ENCODE peak calls at places on chromosomes 5 and 9, in six cellular contexts. P is K562, N is stomach, W is sigmoid colon, O is HCT116, I is suprapubic skin. B is an unnamed sample.
A peak's percentile ranks its signal among the peaks of the same experiment; 100 is the strongest.

GRCh38 chr5:148933903-148934432 is 107.6 kb downstream of the ADRB2 start:
- DNase-seq in N (no peak), W (no peak), O (no peak), I (no peak), P (no peak), B (no peak)

GRCh38 chr9:111896942-111897830 is 572 bp downstream of the UGCG start:
- DNase-seq in P (peak; percentile 82), I (peak; percentile 82), N (no peak), W (peak; percentile 79), O (no peak), B (no peak)

GRCh38 chr5:150441813-150442698 is 7.5 kb downstream of the RPS14 start:
- DNase-seq in P (no peak), O (no peak), I (no peak), N (no peak), W (no peak), B (no peak)

GRCh38 chr5:95439801-95440493 is 48.8 kb downstream of the FAM81B start:
- DNase-seq in I (no peak), P (no peak), O (no peak), W (no peak), N (no peak), B (no peak)

GRCh38 chr5:157241483-157241882 is 24.4 kb upstream of the CYFIP2 start:
- DNase-seq in W (no peak), P (no peak), I (no peak), O (no peak), N (no peak), B (no peak)

GRCh38 chr9:128168731-128169308 is 8.8 kb downstream of the BBLN start:
- DNase-seq in O (no peak), N (no peak), P (no peak), I (no peak), W (no peak), B (no peak)

GRCh38 chr5:151063136-151063544 is 17.7 kb downstream of the TNIP1 start:
- DNase-seq in W (no peak), N (no peak), I (no peak), O (no peak), P (peak; percentile 68), B (no peak)

GRCh38 chr9:115944166-115944948 is 209.2 kb upstream of the PAPPA start:
- DNase-seq in P (no peak), I (peak; percentile 86), O (no peak), W (peak; percentile 93), N (peak; percentile 45), B (no peak)

GRCh38 chr5:10503997-10504761 is 59.7 kb upstream of the ANKRD33B start:
- DNase-seq in I (no peak), O (no peak), W (no peak), N (no peak), P (peak; percentile 75), B (no peak)

GRCh38 chr9:78133751-78134150 is 102.1 kb upstream of the CEP78 start:
- DNase-seq in I (no peak), O (no peak), N (no peak), W (no peak), P (no peak), B (no peak)

GRCh38 chr5:145811834-145812625 is 23.1 kb downstream of the PRELID2 start:
- DNase-seq in N (no peak), W (no peak), I (no peak), P (no peak), O (no peak), B (no peak)

GRCh38 chr5:173101245-173101644 is 43.1 kb upstream of the BNIP1 start:
- DNase-seq in O (no peak), N (no peak), P (no peak), I (no peak), W (no peak), B (no peak)

GRCh38 chr9:116156621-116157314 is 3.2 kb downstream of the PAPPA start:
- DNase-seq in W (peak; percentile 80), I (peak; percentile 84), P (peak; percentile 11), N (peak; percentile 43), O (no peak), B (no peak)

GRCh38 chr5:38757451-38758245 is 88.2 kb upstream of the OSMR start:
- DNase-seq in W (no peak), O (no peak), N (no peak), P (no peak), I (no peak), B (no peak)

GRCh38 chr9:1938135-1938534 is 77.0 kb upstream of the SMARCA2 start:
- DNase-seq in O (no peak), W (no peak), P (no peak), N (no peak), I (no peak), B (no peak)
- TF ChIP-seq POLR2AphosphoS5 in O (no peak), W (no peak), P (no peak), N (no peak), I (no peak), B (no peak)

GRCh38 chr5:611731-612486 is at the start of gene CEP72:
- DNase-seq in I (peak; percentile 95), O (peak; percentile 52), N (peak; percentile 92), W (peak; percentile 94), P (peak; percentile 98), B (no peak)
- TF ChIP-seq POLR2AphosphoS5 in I (no peak), O (peak; percentile 75), N (peak; percentile 58), W (no peak), P (peak; percentile 63), B (peak; percentile 79)

GRCh38 chr9:92666912-92667532 is 2.9 kb downstream of the IPPK start:
- DNase-seq in W (no peak), N (no peak), I (peak; percentile 43), O (no peak), P (no peak), B (no peak)

GRCh38 chr9:92671323-92671722 is 1.4 kb upstream of the IPPK start:
- DNase-seq in I (peak; percentile 76), W (no peak), P (peak; percentile 33), O (peak; percentile 82), N (no peak), B (no peak)

GRCh38 chr9:92669890-92670708 is at the start of gene IPPK:
- DNase-seq in W (peak; percentile 99), N (peak; percentile 98), O (peak; percentile 98), I (peak; percentile 99), P (peak; percentile 97), B (peak; percentile 87)

GRCh38 chr9:92669527-92669889 is 423 bp downstream of the IPPK start:
- DNase-seq in N (peak; percentile 31), W (no peak), I (peak; percentile 83), P (peak; percentile 33), O (no peak), B (no peak)

GRCh38 chr9:92668746-92669526 is 995 bp downstream of the IPPK start:
- DNase-seq in O (no peak), W (no peak), N (no peak), P (peak; percentile 80), I (peak; percentile 82), B (no peak)
- TF ChIP-seq POLR2AphosphoS5 in O (peak; percentile 31), W (no peak), N (no peak), P (peak; percentile 66), I (no peak), B (no peak)

GRCh38 chr9:5626727-5627634 is 1.9 kb upstream of the RIC1 start:
- DNase-seq in I (no peak), W (no peak), O (no peak), N (no peak), P (peak; percentile 53), B (peak; percentile 95)
- TF ChIP-seq POLR2AphosphoS5 in I (peak; percentile 66), W (peak; percentile 40), O (no peak), N (peak; percentile 56), P (no peak), B (peak; percentile 62)

GRCh38 chr5:174843263-174844250 is 119.2 kb downstream of the MSX2 start:
- DNase-seq in O (no peak), I (no peak), P (no peak), W (peak; percentile 67), N (no peak), B (peak; percentile 59)

GRCh38 chr5:174834081-174834480 is 109.7 kb downstream of the MSX2 start:
- DNase-seq in O (no peak), W (no peak), N (no peak), I (no peak), P (no peak), B (no peak)

GRCh38 chr5:174840435-174840834 is 116.1 kb downstream of the MSX2 start:
- DNase-seq in W (peak; percentile 68), N (no peak), O (no peak), P (no peak), I (no peak), B (no peak)

GRCh38 chr5:174839196-174839595 is 114.8 kb downstream of the MSX2 start:
- DNase-seq in W (no peak), I (no peak), P (no peak), N (no peak), O (no peak), B (no peak)

GRCh38 chr5:174837919-174838902 is 113.8 kb downstream of the MSX2 start:
- DNase-seq in W (peak; percentile 82), N (no peak), P (peak; percentile 9), O (peak; percentile 16), I (no peak), B (peak; percentile 5)
- TF ChIP-seq POLR2AphosphoS5 in W (peak; percentile 31), N (no peak), P (no peak), O (no peak), I (no peak), B (no peak)

B was measured in SK-N-MC.